ENCODE peak calls at places on chromosomes 13 and 19, in five cellular contexts. One of them, this sample, is unnamed.

GRCh38 chr13:48216204-48216711 is 16.7 kb upstream of the ITM2B start:
- DNase-seq in NCI-H1105 treated with DMSO at 0.1 percent for 48 hours: no peak
- DNase-seq in NCI-H510A treated with DMSO at 0.1 percent for 48 hours: no peak
- DNase-seq in NCI-H774: no peak
- DNase-seq in iris pigment epithelial cell: no peak
- DNase-seq in this sample: no peak

GRCh38 chr13:32407854-32408253 is 20.1 kb downstream of the N4BP2L1 start:
- DNase-seq in NCI-H1105 treated with DMSO at 0.1 percent for 48 hours: no peak
- DNase-seq in NCI-H774: no peak
- DNase-seq in iris pigment epithelial cell: no peak
- DNase-seq in NCI-H510A treated with DMSO at 0.1 percent for 48 hours: no peak
- DNase-seq in this sample: no peak

GRCh38 chr19:10283301-10283733 is 3.4 kb upstream of the ICAM4 start:
- DNase-seq in NCI-H774: no peak
- DNase-seq in NCI-H1105 treated with DMSO at 0.1 percent for 48 hours: no peak
- DNase-seq in iris pigment epithelial cell: no peak
- DNase-seq in NCI-H510A treated with DMSO at 0.1 percent for 48 hours: no peak
- DNase-seq in this sample: no peak

GRCh38 chr13:65265988-65266387 is 1964.1 kb downstream of the PCDH9 start:
- DNase-seq in NCI-H1105 treated with DMSO at 0.1 percent for 48 hours: no peak
- DNase-seq in NCI-H774: no peak
- DNase-seq in iris pigment epithelial cell: no peak
- DNase-seq in NCI-H510A treated with DMSO at 0.1 percent for 48 hours: no peak
- DNase-seq in this sample: no peak

GRCh38 chr13:43573361-43573740 is 213.4 kb downstream of the ENOX1 start:
- DNase-seq in NCI-H510A treated with DMSO at 0.1 percent for 48 hours: no peak
- DNase-seq in NCI-H774: no peak
- DNase-seq in iris pigment epithelial cell: peak
- DNase-seq in NCI-H1105 treated with DMSO at 0.1 percent for 48 hours: no peak
- DNase-seq in this sample: peak

GRCh38 chr19:46813570-46814358 is 25.4 kb upstream of the SLC1A5 start:
- DNase-seq in NCI-H774: peak
- DNase-seq in NCI-H1105 treated with DMSO at 0.1 percent for 48 hours: no peak
- DNase-seq in iris pigment epithelial cell: peak
- DNase-seq in NCI-H510A treated with DMSO at 0.1 percent for 48 hours: peak
- DNase-seq in this sample: no peak

GRCh38 chr13:31209172-31209818 is 9.5 kb downstream of the B3GLCT start:
- DNase-seq in iris pigment epithelial cell: peak
- DNase-seq in NCI-H1105 treated with DMSO at 0.1 percent for 48 hours: peak
- DNase-seq in NCI-H510A treated with DMSO at 0.1 percent for 48 hours: peak
- DNase-seq in NCI-H774: peak
- DNase-seq in this sample: no peak

GRCh38 chr13:24671367-24672117 is 8.7 kb upstream of the ATP12A start:
- DNase-seq in NCI-H510A treated with DMSO at 0.1 percent for 48 hours: peak
- DNase-seq in NCI-H774: no peak
- DNase-seq in iris pigment epithelial cell: peak
- DNase-seq in NCI-H1105 treated with DMSO at 0.1 percent for 48 hours: peak
- DNase-seq in this sample: peak

GRCh38 chr13:51767100-51767499 is 36.9 kb downstream of the DHRS12 start:
- DNase-seq in NCI-H510A treated with DMSO at 0.1 percent for 48 hours: no peak
- DNase-seq in NCI-H1105 treated with DMSO at 0.1 percent for 48 hours: no peak
- DNase-seq in iris pigment epithelial cell: no peak
- DNase-seq in NCI-H774: no peak
- DNase-seq in this sample: no peak

GRCh38 chr19:11658954-11659353 is 61.7 kb downstream of the ZNF627 start:
- DNase-seq in NCI-H1105 treated with DMSO at 0.1 percent for 48 hours: no peak
- DNase-seq in NCI-H510A treated with DMSO at 0.1 percent for 48 hours: no peak
- DNase-seq in NCI-H774: no peak
- DNase-seq in iris pigment epithelial cell: no peak
- DNase-seq in this sample: no peak

GRCh38 chr13:30354481-30355404 is 47.4 kb upstream of the KATNAL1 start:
- DNase-seq in iris pigment epithelial cell: no peak
- DNase-seq in NCI-H510A treated with DMSO at 0.1 percent for 48 hours: no peak
- DNase-seq in NCI-H774: no peak
- DNase-seq in NCI-H1105 treated with DMSO at 0.1 percent for 48 hours: no peak
- DNase-seq in this sample: no peak

GRCh38 chr19:2650515-2650914 is 52.0 kb downstream of the GNG7 start:
- DNase-seq in NCI-H510A treated with DMSO at 0.1 percent for 48 hours: no peak
- DNase-seq in iris pigment epithelial cell: no peak
- DNase-seq in NCI-H774: no peak
- DNase-seq in NCI-H1105 treated with DMSO at 0.1 percent for 48 hours: no peak
- DNase-seq in this sample: no peak

GRCh38 chr19:10820173-10820572 is 15.8 kb downstream of the TMED1 start:
- DNase-seq in NCI-H774: no peak
- DNase-seq in NCI-H1105 treated with DMSO at 0.1 percent for 48 hours: no peak
- DNase-seq in NCI-H510A treated with DMSO at 0.1 percent for 48 hours: no peak
- DNase-seq in iris pigment epithelial cell: no peak
- DNase-seq in this sample: peak

GRCh38 chr19:11361037-11361770 is 6.0 kb downstream of the PLPPR2 start:
- DNase-seq in NCI-H510A treated with DMSO at 0.1 percent for 48 hours: no peak
- DNase-seq in NCI-H1105 treated with DMSO at 0.1 percent for 48 hours: no peak
- DNase-seq in iris pigment epithelial cell: no peak
- DNase-seq in NCI-H774: no peak
- DNase-seq in this sample: no peak

GRCh38 chr19:33686687-33687541 is 65.2 kb downstream of the CHST8 start:
- DNase-seq in NCI-H510A treated with DMSO at 0.1 percent for 48 hours: no peak
- DNase-seq in NCI-H1105 treated with DMSO at 0.1 percent for 48 hours: no peak
- DNase-seq in iris pigment epithelial cell: no peak
- DNase-seq in NCI-H774: no peak
- DNase-seq in this sample: no peak

GRCh38 chr13:114043421-114044053 is 69.7 kb upstream of the C13orf46 start:
- DNase-seq in NCI-H510A treated with DMSO at 0.1 percent for 48 hours: no peak
- DNase-seq in NCI-H774: no peak
- DNase-seq in iris pigment epithelial cell: peak
- DNase-seq in NCI-H1105 treated with DMSO at 0.1 percent for 48 hours: no peak
- DNase-seq in this sample: peak

GRCh38 chr13:19864018-19864338 is 529 bp upstream of the ZMYM5 start:
- DNase-seq in NCI-H1105 treated with DMSO at 0.1 percent for 48 hours: peak
- DNase-seq in iris pigment epithelial cell: peak
- DNase-seq in NCI-H510A treated with DMSO at 0.1 percent for 48 hours: peak
- DNase-seq in NCI-H774: peak
- DNase-seq in this sample: peak

GRCh38 chr13:98918771-98919170 is 59.1 kb downstream of the DOCK9 start:
- DNase-seq in iris pigment epithelial cell: no peak
- DNase-seq in NCI-H1105 treated with DMSO at 0.1 percent for 48 hours: no peak
- DNase-seq in NCI-H510A treated with DMSO at 0.1 percent for 48 hours: no peak
- DNase-seq in NCI-H774: no peak
- DNase-seq in this sample: no peak

GRCh38 chr19:8220481-8220880 is 11.3 kb downstream of the CERS4 start:
- DNase-seq in iris pigment epithelial cell: no peak
- DNase-seq in NCI-H774: no peak
- DNase-seq in NCI-H510A treated with DMSO at 0.1 percent for 48 hours: no peak
- DNase-seq in NCI-H1105 treated with DMSO at 0.1 percent for 48 hours: no peak
- DNase-seq in this sample: no peak

GRCh38 chr13:42272115-42272756 is at the start of gene AKAP11:
- DNase-seq in NCI-H1105 treated with DMSO at 0.1 percent for 48 hours: peak
- DNase-seq in NCI-H510A treated with DMSO at 0.1 percent for 48 hours: no peak
- DNase-seq in NCI-H774: peak
- DNase-seq in iris pigment epithelial cell: peak
- DNase-seq in this sample: peak

GRCh38 chr19:1106841-1107654 is 3.3 kb downstream of the GPX4 start:
- DNase-seq in NCI-H774: no peak
- DNase-seq in NCI-H510A treated with DMSO at 0.1 percent for 48 hours: no peak
- DNase-seq in iris pigment epithelial cell: peak
- DNase-seq in NCI-H1105 treated with DMSO at 0.1 percent for 48 hours: no peak
- DNase-seq in this sample: peak

GRCh38 chr13:106302011-106302410 is 233.5 kb downstream of the EFNB2 start:
- DNase-seq in iris pigment epithelial cell: no peak
- DNase-seq in NCI-H774: no peak
- DNase-seq in NCI-H510A treated with DMSO at 0.1 percent for 48 hours: no peak
- DNase-seq in NCI-H1105 treated with DMSO at 0.1 percent for 48 hours: no peak
- DNase-seq in this sample: no peak

GRCh38 chr13:112732679-112733078 is 42.8 kb downstream of the ATP11A start:
- DNase-seq in NCI-H510A treated with DMSO at 0.1 percent for 48 hours: no peak
- DNase-seq in iris pigment epithelial cell: no peak
- DNase-seq in NCI-H1105 treated with DMSO at 0.1 percent for 48 hours: no peak
- DNase-seq in NCI-H774: peak
- DNase-seq in this sample: no peak

GRCh38 chr13:19960673-19961015 is 2.1 kb downstream of the ZMYM2 start:
- DNase-seq in NCI-H510A treated with DMSO at 0.1 percent for 48 hours: no peak
- DNase-seq in NCI-H1105 treated with DMSO at 0.1 percent for 48 hours: no peak
- DNase-seq in iris pigment epithelial cell: peak
- DNase-seq in NCI-H774: no peak
- DNase-seq in this sample: peak

GRCh38 chr19:48497728-48498575 is 13.7 kb downstream of the LMTK3 start:
- DNase-seq in iris pigment epithelial cell: no peak
- DNase-seq in NCI-H510A treated with DMSO at 0.1 percent for 48 hours: no peak
- DNase-seq in NCI-H774: no peak
- DNase-seq in NCI-H1105 treated with DMSO at 0.1 percent for 48 hours: no peak
- DNase-seq in this sample: no peak

GRCh38 chr19:8151499-8152035 is 2.2 kb upstream of the FBN3 start:
- DNase-seq in NCI-H1105 treated with DMSO at 0.1 percent for 48 hours: no peak
- DNase-seq in NCI-H774: no peak
- DNase-seq in NCI-H510A treated with DMSO at 0.1 percent for 48 hours: no peak
- DNase-seq in iris pigment epithelial cell: no peak
- DNase-seq in this sample: no peak

GRCh38 chr19:5623397-5624153 is 692 bp downstream of the SAFB start:
- DNase-seq in NCI-H1105 treated with DMSO at 0.1 percent for 48 hours: no peak
- DNase-seq in iris pigment epithelial cell: no peak
- DNase-seq in NCI-H774: no peak
- DNase-seq in NCI-H510A treated with DMSO at 0.1 percent for 48 hours: no peak
- DNase-seq in this sample: peak

GRCh38 chr13:43074824-43075510 is 51.6 kb downstream of the DNAJC15 start:
- DNase-seq in NCI-H1105 treated with DMSO at 0.1 percent for 48 hours: no peak
- DNase-seq in NCI-H774: no peak
- DNase-seq in NCI-H510A treated with DMSO at 0.1 percent for 48 hours: no peak
- DNase-seq in iris pigment epithelial cell: no peak
- DNase-seq in this sample: no peak

GRCh38 chr13:42228527-42228926 is 43.4 kb upstream of the AKAP11 start:
- DNase-seq in iris pigment epithelial cell: no peak
- DNase-seq in NCI-H510A treated with DMSO at 0.1 percent for 48 hours: no peak
- DNase-seq in NCI-H774: no peak
- DNase-seq in NCI-H1105 treated with DMSO at 0.1 percent for 48 hours: no peak
- DNase-seq in this sample: no peak

GRCh38 chr13:71860547-71861131 is 6.4 kb downstream of the DACH1 start:
- DNase-seq in NCI-H510A treated with DMSO at 0.1 percent for 48 hours: no peak
- DNase-seq in NCI-H1105 treated with DMSO at 0.1 percent for 48 hours: no peak
- DNase-seq in NCI-H774: no peak
- DNase-seq in iris pigment epithelial cell: no peak
- DNase-seq in this sample: no peak

GRCh38 chr13:78603240-78603947 is at the start of gene POU4F1:
- DNase-seq in NCI-H774: peak
- DNase-seq in NCI-H510A treated with DMSO at 0.1 percent for 48 hours: peak
- DNase-seq in NCI-H1105 treated with DMSO at 0.1 percent for 48 hours: peak
- DNase-seq in iris pigment epithelial cell: peak
- DNase-seq in this sample: no peak

GRCh38 chr13:21000647-21001046 is 60.7 kb downstream of the LATS2 start:
- DNase-seq in iris pigment epithelial cell: no peak
- DNase-seq in NCI-H510A treated with DMSO at 0.1 percent for 48 hours: no peak
- DNase-seq in NCI-H774: no peak
- DNase-seq in NCI-H1105 treated with DMSO at 0.1 percent for 48 hours: no peak
- DNase-seq in this sample: no peak

GRCh38 chr19:7600721-7601120 is 5.1 kb downstream of the CAMSAP3 start:
- DNase-seq in NCI-H774: no peak
- DNase-seq in iris pigment epithelial cell: no peak
- DNase-seq in NCI-H510A treated with DMSO at 0.1 percent for 48 hours: no peak
- DNase-seq in NCI-H1105 treated with DMSO at 0.1 percent for 48 hours: no peak
- DNase-seq in this sample: no peak

GRCh38 chr13:67043901-67044300 is 186.2 kb downstream of the PCDH9 start:
- DNase-seq in NCI-H510A treated with DMSO at 0.1 percent for 48 hours: no peak
- DNase-seq in NCI-H774: no peak
- DNase-seq in iris pigment epithelial cell: peak
- DNase-seq in NCI-H1105 treated with DMSO at 0.1 percent for 48 hours: no peak
- DNase-seq in this sample: no peak

GRCh38 chr19:50894478-50895356 is 16.5 kb downstream of the KLK4 start:
- DNase-seq in iris pigment epithelial cell: no peak
- DNase-seq in NCI-H1105 treated with DMSO at 0.1 percent for 48 hours: no peak
- DNase-seq in NCI-H510A treated with DMSO at 0.1 percent for 48 hours: no peak
- DNase-seq in NCI-H774: no peak
- DNase-seq in this sample: no peak

GRCh38 chr13:106291006-106291405 is 244.5 kb downstream of the EFNB2 start:
- DNase-seq in NCI-H510A treated with DMSO at 0.1 percent for 48 hours: no peak
- DNase-seq in NCI-H1105 treated with DMSO at 0.1 percent for 48 hours: no peak
- DNase-seq in NCI-H774: no peak
- DNase-seq in iris pigment epithelial cell: peak
- DNase-seq in this sample: peak

GRCh38 chr19:14516746-14517438 is 1.3 kb downstream of the DNAJB1 start:
- DNase-seq in NCI-H1105 treated with DMSO at 0.1 percent for 48 hours: no peak
- DNase-seq in NCI-H774: no peak
- DNase-seq in iris pigment epithelial cell: no peak
- DNase-seq in NCI-H510A treated with DMSO at 0.1 percent for 48 hours: no peak
- DNase-seq in this sample: no peak

This sample was measured in ELR.